ENCODE peak calls at places on chromosomes 6 and 20, in five cellular contexts. A, X, G, T and W are unnamed samples.

GRCh38 chr6:170086639-170087420 is 204.0 kb downstream of the DLL1 start:
- DNase-seq in A (peak), X (no peak), G (no peak), T (no peak), W (peak)

GRCh38 chr6:34791164-34791841 is 580 bp upstream of the BLTP3A start:
- DNase-seq in A (no peak), X (peak), G (peak), T (no peak), W (peak)

GRCh38 chr6:153058291-153058690 is 55.8 kb upstream of the MTRF1L start:
- DNase-seq in A (peak), X (no peak), G (peak), T (no peak), W (no peak)

GRCh38 chr6:89952696-89953095 is 58.4 kb downstream of the GJA10 start:
- DNase-seq in A (peak), X (no peak), G (peak), T (peak), W (no peak)

GRCh38 chr6:151891524-151891923 is 84.0 kb downstream of the ESR1 start:
- DNase-seq in A (no peak), X (no peak), G (peak), T (no peak), W (no peak)

GRCh38 chr6:128723667-128724066 is 159.3 kb upstream of the LAMA2 start:
- DNase-seq in A (peak), X (no peak), G (peak), T (no peak), W (no peak)

GRCh38 chr6:71414486-71414885 is 125.9 kb downstream of the OGFRL1 start:
- DNase-seq in A (no peak), X (no peak), G (no peak), T (no peak), W (no peak)

GRCh38 chr20:46060301-46060881 is 29.4 kb downstream of the NCOA5 start:
- DNase-seq in A (peak), X (no peak), G (peak), T (no peak), W (peak)

GRCh38 chr20:43955244-43956191 is 40.9 kb downstream of the TOX2 start:
- DNase-seq in A (peak), X (no peak), G (peak), T (peak), W (no peak)

GRCh38 chr6:26232950-26233607 is 131.9 kb upstream of the BTN3A2 start:
- DNase-seq in A (peak), X (no peak), G (peak), T (peak), W (no peak)

GRCh38 chr20:16243470-16243869 is 329.8 kb downstream of the KIF16B start:
- DNase-seq in A (no peak), X (no peak), G (no peak), T (no peak), W (no peak)

GRCh38 chr6:80132942-80133517 is 26.6 kb downstream of the BCKDHB start:
- DNase-seq in A (peak), X (peak), G (peak), T (no peak), W (peak)

GRCh38 chr20:32231847-32232246 is 24.2 kb downstream of the POFUT1 start:
- DNase-seq in A (peak), X (no peak), G (peak), T (peak), W (no peak)

GRCh38 chr6:154824076-154824475 is 90.9 kb downstream of the SCAF8 start:
- DNase-seq in A (no peak), X (no peak), G (peak), T (no peak), W (no peak)

GRCh38 chr20:57638173-57638894 is 18.1 kb upstream of the ZBP1 start:
- DNase-seq in A (no peak), X (peak), G (no peak), T (no peak), W (no peak)

GRCh38 chr6:63663147-63663877 is 27.7 kb downstream of the PHF3 start:
- DNase-seq in A (no peak), X (no peak), G (peak), T (no peak), W (no peak)

GRCh38 chr20:59992531-59992930 is 34.3 kb downstream of the CDH26 start:
- DNase-seq in A (peak), X (no peak), G (no peak), T (no peak), W (no peak)

GRCh38 chr20:63102720-63103375 is 96.1 kb upstream of the BHLHE23 start:
- DNase-seq in A (peak), X (no peak), G (peak), T (peak), W (no peak)

GRCh38 chr6:3628143-3628840 is 123.2 kb downstream of the PXDC1 start:
- DNase-seq in A (no peak), X (peak), G (no peak), T (no peak), W (no peak)

GRCh38 chr6:20837189-20837588 is 302.9 kb downstream of the CDKAL1 start:
- DNase-seq in A (peak), X (no peak), G (no peak), T (no peak), W (no peak)

GRCh38 chr6:158503846-158504245 is 56.0 kb upstream of the TMEM181 start:
- DNase-seq in A (no peak), X (no peak), G (no peak), T (no peak), W (peak)

GRCh38 chr6:43698584-43699349 is 11.2 kb upstream of the MRPS18A start:
- DNase-seq in A (no peak), X (no peak), G (peak), T (no peak), W (no peak)

GRCh38 chr6:157521665-157522335 is 140.8 kb downstream of the ZDHHC14 start:
- DNase-seq in A (no peak), X (no peak), G (no peak), T (no peak), W (no peak)

GRCh38 chr6:15904651-15905376 is 224.1 kb upstream of the MYLIP start:
- DNase-seq in A (no peak), X (no peak), G (no peak), T (no peak), W (no peak)

GRCh38 chr6:89675949-89676753 is 37.6 kb upstream of the LYRM2 start:
- DNase-seq in A (no peak), X (no peak), G (no peak), T (no peak), W (no peak)

GRCh38 chr6:7473805-7474329 is 67.6 kb upstream of the DSP start:
- DNase-seq in A (no peak), X (no peak), G (no peak), T (no peak), W (no peak)

GRCh38 chr20:63357921-63358905 is 2.9 kb downstream of the CHRNA4 start:
- DNase-seq in A (no peak), X (peak), G (no peak), T (no peak), W (no peak)

GRCh38 chr20:57087102-57087501 is 179.3 kb downstream of the BMP7 start:
- DNase-seq in A (no peak), X (no peak), G (no peak), T (no peak), W (no peak)

GRCh38 chr6:111804627-111805235 is 68.5 kb downstream of the FYN start:
- DNase-seq in A (peak), X (no peak), G (peak), T (no peak), W (no peak)

GRCh38 chr6:62390413-62390812 is 104.4 kb upstream of the KHDRBS2 start:
- DNase-seq in A (no peak), X (no peak), G (no peak), T (no peak), W (no peak)

GRCh38 chr6:6405031-6405430 is 84.6 kb upstream of the F13A1 start:
- DNase-seq in A (no peak), X (no peak), G (no peak), T (no peak), W (no peak)

GRCh38 chr20:51803157-51803854 is 985 bp upstream of the SALL4 start:
- DNase-seq in A (no peak), X (no peak), G (no peak), T (no peak), W (no peak)

GRCh38 chr6:11236351-11236750 is 3.9 kb upstream of the NEDD9 start:
- DNase-seq in A (peak), X (no peak), G (peak), T (peak), W (no peak)

GRCh38 chr6:2765896-2766766 is 938 bp downstream of the WRNIP1 start:
- DNase-seq in A (peak), X (peak), G (peak), T (peak), W (peak)

GRCh38 chr20:16434087-16434664 is 139.1 kb downstream of the KIF16B start:
- DNase-seq in A (peak), X (no peak), G (peak), T (peak), W (no peak)

GRCh38 chr20:43666376-43667328 is at the start of gene MYBL2:
- DNase-seq in A (peak), X (no peak), G (peak), T (peak), W (no peak)

GRCh38 chr20:23920936-23921335 is 41.4 kb upstream of the CST5 start:
- DNase-seq in A (peak), X (no peak), G (no peak), T (no peak), W (no peak)